ENCODE peak calls at places on chromosomes 7 and 10, in six cellular contexts. F is foreskin fibroblast, K is GM10248, I is fibroblast of lung, S is stomach, X is Panc1. J is an unnamed sample.

GRCh38 chr7:29607889-29608288 is 44.3 kb downstream of the PRR15 start:
- DNase-seq in F (peak), K (no peak), I (peak), S (peak), X (peak), J (peak)

GRCh38 chr10:100791254-100792058 is 46.1 kb downstream of the PAX2 start:
- DNase-seq in F (no peak), K (no peak), I (no peak), S (no peak), X (no peak), J (no peak)

GRCh38 chr7:85829176-85829575 is 642.3 kb upstream of the SEMA3D start:
- DNase-seq in F (no peak), K (no peak), I (no peak), S (no peak), X (no peak), J (no peak)

GRCh38 chr7:130831817-130832481 is 97.9 kb upstream of the KLF14 start:
- DNase-seq in F (peak), K (peak), I (peak), S (no peak), X (no peak), J (no peak)

GRCh38 chr10:91536101-91536500 is 96.8 kb downstream of the PPP1R3C start:
- DNase-seq in F (peak), K (no peak), I (peak), S (no peak), X (no peak), J (no peak)

GRCh38 chr10:76881477-76882220 is 756.0 kb downstream of the KCNMA1 start:
- DNase-seq in F (peak), K (peak), I (peak), S (no peak), X (no peak), J (no peak)

GRCh38 chr7:156160811-156161210 is 348.5 kb upstream of the SHH start:
- DNase-seq in F (no peak), K (no peak), I (no peak), S (peak), X (no peak), J (no peak)

GRCh38 chr7:157310676-157311185 is 26.1 kb upstream of the DNAJB6 start:
- DNase-seq in F (no peak), K (no peak), I (peak), S (no peak), X (no peak), J (no peak)

GRCh38 chr10:113069595-113069994 is 119.5 kb downstream of the TCF7L2 start:
- DNase-seq in F (no peak), K (no peak), I (peak), S (no peak), X (no peak), J (peak)
- TF ChIP-seq CTCF in F (no peak), K (no peak), I (no peak), S (no peak), X (no peak), J (no peak)

DNA sequence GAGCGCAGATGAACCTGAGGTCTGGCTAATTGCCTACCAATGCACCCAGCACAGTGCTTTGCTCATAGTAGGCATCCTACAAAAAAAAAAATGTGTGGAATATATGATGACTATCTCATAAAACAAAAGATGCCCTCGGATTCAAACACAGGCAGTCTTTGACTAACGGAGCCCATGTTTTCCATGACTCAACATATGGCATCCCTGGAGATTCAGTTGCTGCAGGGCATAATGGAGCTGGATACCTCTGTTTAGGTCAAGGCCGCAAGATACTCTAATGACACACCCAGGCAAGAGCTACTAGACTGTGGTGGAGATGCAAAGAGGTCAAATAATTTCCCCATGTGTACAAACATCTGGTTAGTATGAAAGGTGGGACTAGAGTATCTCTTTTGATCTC is 16.3 kb downstream of the CUBN start:
- DNase-seq in F (peak), K (no peak), I (no peak), S (no peak), X (no peak), J (no peak)
- TF ChIP-seq CTCF in F (no peak), K (no peak), I (no peak), S (no peak), X (no peak), J (no peak)

GRCh38 chr10:126387931-126388911 is at the start of gene ADAM12:
- DNase-seq in F (peak), K (no peak), I (peak), S (no peak), X (no peak), J (no peak)
- TF ChIP-seq CTCF in F (no peak), K (no peak), I (no peak), S (no peak), X (no peak), J (no peak)

GRCh38 chr7:116675812-116676355 is 3.9 kb downstream of the MET start:
- DNase-seq in F (no peak), K (no peak), I (no peak), S (no peak), X (no peak), J (no peak)
- TF ChIP-seq CTCF in F (no peak), K (no peak), I (no peak), S (no peak), X (no peak), J (no peak)

GRCh38 chr10:71187197-71187596 is 25.2 kb upstream of the UNC5B start:
- DNase-seq in F (no peak), K (no peak), I (no peak), S (no peak), X (no peak), J (no peak)

GRCh38 chr10:71187600-71187999 is 24.8 kb upstream of the UNC5B start:
- DNase-seq in F (peak), K (no peak), I (peak), S (peak), X (no peak), J (peak)

GRCh38 chr10:71188201-71188600 is 24.2 kb upstream of the UNC5B start:
- DNase-seq in F (no peak), K (no peak), I (no peak), S (no peak), X (no peak), J (no peak)

GRCh38 chr10:71185209-71185608 is 27.2 kb upstream of the UNC5B start:
- DNase-seq in F (no peak), K (no peak), I (no peak), S (no peak), X (no peak), J (no peak)

DNA sequence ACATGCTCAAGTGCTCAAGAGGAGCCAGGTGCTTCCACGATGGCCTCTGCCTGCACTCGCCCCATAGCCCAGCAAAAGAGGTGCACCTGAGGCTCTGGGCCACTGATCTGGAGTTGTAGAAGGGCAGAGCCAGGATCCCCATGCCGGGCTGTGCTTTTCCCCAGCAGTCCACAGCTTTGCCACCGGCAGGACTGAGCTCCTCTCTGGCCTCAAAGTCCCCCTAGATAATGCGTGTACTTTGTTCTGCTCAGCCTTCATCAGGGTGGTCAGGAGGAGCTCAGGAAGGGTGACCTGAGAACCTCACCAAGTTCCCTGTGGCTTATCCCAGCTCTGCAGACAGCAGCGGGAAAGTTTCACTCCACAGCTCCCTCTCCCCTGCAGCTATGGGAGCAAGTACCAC is 28.0 kb upstream of the UNC5B start:
- DNase-seq in F (no peak), K (no peak), I (no peak), S (no peak), X (no peak), J (no peak)
- TF ChIP-seq CTCF in F (no peak), K (no peak), I (no peak), S (no peak), X (no peak), J (no peak)

GRCh38 chr7:142535123-142535779 is 214.0 kb upstream of the PRSS1 start:
- DNase-seq in F (peak), K (peak), I (peak), S (peak), X (peak), J (no peak)
- TF ChIP-seq CTCF in F (peak), K (peak), I (peak), S (peak), X (peak), J (peak)

J was measured in retinal pigment epithelial cell.